ENCODE peak calls at places on chromosome X, in four cellular contexts. Y is glutamatergic neuron, P is K562, B is tibial artery. K is an unnamed sample.

GRCh38 chrX:49162620-49163019 is at the start of gene MAGIX:
- DNase-seq in B (no peak), P (peak; percentile 16), Y (no peak), K (no peak)

GRCh38 chrX:71532078-71532752 is 689 bp upstream of the OGT start:
- DNase-seq in Y (no peak), B (no peak), P (no peak), K (no peak)

GRCh38 chrX:97158270-97158669 is 274.6 kb downstream of the RPA4 start:
- DNase-seq in B (no peak), P (no peak), Y (no peak), K (no peak)

GRCh38 chrX:73127700-73128241 is 48.5 kb upstream of the PABPC1L2A start:
- DNase-seq in Y (peak; percentile 22), P (no peak), B (no peak), K (no peak)

GRCh38 chrX:150683112-150683511 is 10.1 kb upstream of the MTMR1 start:
- DNase-seq in B (no peak), P (no peak), Y (no peak), K (no peak)

GRCh38 chrX:14228611-14229010 is 198.9 kb upstream of the GEMIN8 start:
- DNase-seq in P (no peak), B (no peak), Y (no peak), K (no peak)

GRCh38 chrX:130264573-130264972 is 4.1 kb downstream of the ZNF280C start:
- DNase-seq in Y (no peak), B (no peak), P (no peak), K (no peak)

GRCh38 chrX:2230457-2230856 is 270.3 kb downstream of the DHRSX start:
- DNase-seq in P (no peak), Y (no peak), B (no peak), K (no peak)

GRCh38 chrX:39652336-39652735 is 445.4 kb downstream of the BCOR start:
- DNase-seq in B (no peak), Y (no peak), P (peak; percentile 32), K (no peak)

GRCh38 chrX:7146703-7147430 is 645 bp upstream of the STS start:
- DNase-seq in B (no peak), Y (no peak), P (peak; percentile 30), K (no peak)

GRCh38 chrX:9907645-9908387 is 59.3 kb upstream of the CLDN34 start:
- DNase-seq in P (no peak), Y (no peak), B (no peak), K (no peak)

GRCh38 chrX:116317409-116317808 is 119.0 kb upstream of the SLC6A14 start:
- DNase-seq in P (no peak), Y (peak; percentile 15), B (no peak), K (no peak)

GRCh38 chrX:23959781-23960180 is 52.0 kb downstream of the CXorf58 start:
- DNase-seq in B (no peak), P (no peak), Y (no peak), K (no peak)

GRCh38 chrX:41561045-41561444 is 113.9 kb downstream of the NYX start:
- DNase-seq in B (peak; percentile 21), Y (no peak), P (peak; percentile 6), K (no peak)

GRCh38 chrX:45232139-45232538 is 31.5 kb upstream of the DIPK2B start:
- DNase-seq in P (no peak), Y (no peak), B (no peak), K (no peak)

GRCh38 chrX:45006002-45006800 is 133.2 kb downstream of the KDM6A start:
- DNase-seq in B (no peak), P (no peak), Y (no peak), K (no peak)

GRCh38 chrX:64885850-64886249 is 90.4 kb downstream of the ZC4H2 start:
- DNase-seq in Y (peak; percentile 30), B (no peak), P (peak; percentile 29), K (no peak)
- TF ChIP-seq CTCF in Y (peak; percentile 70), B (no peak), P (peak; percentile 20), K (peak; percentile 4)

GRCh38 chrX:19592952-19593351 is 77.6 kb upstream of the MAP3K15 start:
- DNase-seq in Y (no peak), P (no peak), B (no peak), K (no peak)

GRCh38 chrX:19589105-19589504 is 73.8 kb upstream of the MAP3K15 start:
- DNase-seq in Y (no peak), B (no peak), P (no peak), K (no peak)

GRCh38 chrX:19595036-19595435 is 79.7 kb upstream of the MAP3K15 start:
- DNase-seq in B (no peak), Y (no peak), P (no peak), K (no peak)

GRCh38 chrX:19599253-19599652 is 83.9 kb upstream of the MAP3K15 start:
- DNase-seq in B (no peak), P (no peak), Y (no peak), K (no peak)

DNA sequence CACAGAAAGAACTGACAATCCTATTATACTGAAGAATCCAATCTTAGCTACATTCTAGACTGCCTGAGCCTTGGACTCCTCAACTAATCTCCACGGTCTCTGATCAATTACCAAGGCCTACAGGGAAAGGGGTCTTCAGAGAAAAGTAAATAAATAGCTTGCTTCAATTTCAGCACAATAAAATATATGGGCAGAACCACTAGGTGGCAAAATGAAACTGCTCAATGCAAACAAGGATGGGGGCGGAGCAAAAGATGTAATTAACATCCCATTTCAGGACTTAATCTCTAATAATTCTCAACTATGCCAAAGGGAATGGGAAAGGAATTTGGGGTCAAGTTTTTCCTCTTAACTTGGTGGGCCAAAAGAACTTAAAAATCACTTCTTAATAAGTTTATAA is 78.4 kb upstream of the MAP3K15 start:
- DNase-seq in Y (no peak), B (no peak), P (peak; percentile 7), K (no peak)
- TF ChIP-seq CTCF in Y (peak; percentile 37), B (peak; percentile 43), P (peak; percentile 17), K (peak; percentile 40)

GRCh38 chrX:66833426-66833825 is 194.5 kb upstream of the EDA2R start:
- DNase-seq in P (no peak), B (no peak), Y (no peak), K (no peak)
- TF ChIP-seq CTCF in P (no peak), B (no peak), Y (no peak), K (no peak)

GRCh38 chrX:101357166-101357795 is 8.7 kb upstream of the TIMM8A start:
- DNase-seq in Y (no peak), P (peak; percentile 17), B (no peak), K (no peak)
- TF ChIP-seq CTCF in Y (peak; percentile 60), P (peak; percentile 20), B (no peak), K (peak; percentile 12)

GRCh38 chrX:136866337-136867095 is 14.0 kb downstream of the RBMX start:
- DNase-seq in Y (no peak), P (no peak), B (no peak), K (no peak)

GRCh38 chrX:136865270-136866168 is 15.0 kb downstream of the RBMX start:
- DNase-seq in P (no peak), B (no peak), Y (peak; percentile 17), K (no peak)

GRCh38 chrX:136861877-136862276 is 18.6 kb downstream of the RBMX start:
- DNase-seq in B (no peak), P (no peak), Y (no peak), K (no peak)

GRCh38 chrX:136867096-136867491 is 13.4 kb downstream of the RBMX start:
- DNase-seq in P (no peak), B (no peak), Y (no peak), K (no peak)

DNA sequence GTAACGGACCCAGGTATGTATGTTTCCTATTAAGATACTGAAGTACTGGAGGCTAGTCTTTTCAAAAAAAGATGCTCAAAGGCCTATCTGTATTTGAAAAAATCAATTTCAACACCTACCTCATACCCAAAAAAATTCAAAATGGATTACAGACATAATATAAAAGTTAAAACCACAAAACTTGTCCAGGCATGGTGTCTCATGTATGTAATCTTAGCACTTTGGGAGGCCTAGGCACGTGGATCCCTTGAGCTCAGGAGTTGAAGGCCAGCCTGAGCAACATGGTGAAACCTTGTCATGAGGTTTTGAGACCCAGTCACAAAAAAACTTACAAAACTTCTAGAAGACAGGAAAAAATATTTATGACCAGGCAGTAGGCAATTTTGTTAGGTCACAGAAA is 16.7 kb downstream of the RBMX start:
- DNase-seq in Y (no peak), B (no peak), P (no peak), K (no peak)
- TF ChIP-seq CTCF in Y (no peak), B (no peak), P (no peak), K (no peak)

DNA sequence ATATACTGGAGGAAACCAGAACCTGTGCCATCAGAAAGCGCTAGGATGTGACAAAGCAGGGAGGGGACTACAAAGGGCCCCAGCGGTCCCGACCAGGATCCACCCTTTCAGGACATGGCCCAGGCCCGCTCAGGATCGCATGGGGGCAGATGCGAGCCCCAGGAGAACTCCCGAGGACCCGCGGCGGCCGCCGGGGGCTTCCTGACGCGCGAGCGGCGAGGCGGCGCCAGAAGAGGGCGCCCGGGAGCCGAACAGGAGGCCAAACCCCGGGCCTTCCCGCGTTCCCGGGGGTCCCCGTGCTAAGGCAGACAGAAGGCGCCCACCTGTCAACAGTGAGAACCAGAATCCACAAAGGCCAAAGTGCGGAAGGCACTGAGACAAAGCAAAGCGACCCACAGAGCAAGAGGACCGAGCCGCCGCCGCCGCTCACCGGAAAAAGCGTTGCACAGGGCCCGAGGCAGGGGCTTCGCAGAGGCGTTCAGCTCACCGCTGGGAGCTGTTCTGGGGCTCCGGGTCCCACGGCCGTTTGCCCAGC is 7.3 kb upstream of the OPN1LW start:
- DNase-seq in B (peak; percentile 52), Y (peak; percentile 85), P (peak; percentile 82), K (peak; percentile 57)
- TF ChIP-seq CTCF in B (peak; percentile 59), Y (peak; percentile 67), P (peak; percentile 97), K (peak; percentile 50)